ENCODE peak calls at places on chromosomes 12 and 14, in ten cellular contexts. I is upper lobe of right lung; D is activated CD4-positive, alpha-beta T cell treated with anti-CD3 and anti-CD28 coated beads, Interleukin-2, amount 50 U/mL, for 24 hours; U is CD4-positive, alpha-beta memory T cell; Q is GM04504; C is GM06990; E is nucleus accumbens; X is mesenteric fat pad; R is activated T-helper 1 cell treated with Interleukin-2 at 50 U/mL for 16 hours; G is fibroblast of pulmonary artery. T is an unnamed sample.
A peak's percentile ranks its signal among the peaks of the same experiment; 100 is the strongest.

GRCh38 chr12:41795910-41796309 is 348.8 kb downstream of the GXYLT1 start:
- DNase-seq in U (no peak), X (no peak), R (no peak), D (no peak), G (no peak), I (no peak), Q (no peak), C (no peak), E (no peak), T (no peak)

GRCh38 chr14:21024668-21025373 is at the start of gene NDRG2:
- DNase-seq in U (peak; percentile 72), R (peak; percentile 68), Q (no peak), I (peak; percentile 91), D (peak; percentile 28), C (peak; percentile 31), X (no peak), E (peak; percentile 75), G (peak; percentile 40), T (no peak)

GRCh38 chr12:73465106-73465505 is 1072.5 kb upstream of the ATXN7L3B start:
- DNase-seq in I (no peak), U (no peak), Q (no peak), R (no peak), G (no peak), X (no peak), E (no peak), D (no peak), C (no peak), T (no peak)

GRCh38 chr14:98244162-98244948 is 1027.6 kb downstream of the BCL11B start:
- DNase-seq in D (no peak), C (no peak), R (no peak), E (no peak), I (no peak), G (no peak), Q (no peak), U (no peak), X (no peak), T (no peak)

GRCh38 chr14:78319826-78320635 is 149.9 kb downstream of the NRXN3 start:
- DNase-seq in E (no peak), D (no peak), C (no peak), U (no peak), I (no peak), G (no peak), X (no peak), Q (no peak), R (no peak), T (no peak)

GRCh38 chr12:4910502-4911315 is 1.0 kb downstream of the KCNA1 start:
- DNase-seq in C (peak; percentile 60), Q (no peak), E (no peak), G (no peak), D (no peak), I (no peak), U (no peak), X (no peak), R (no peak), T (no peak)

GRCh38 chr14:29227631-29228030 is 461.0 kb downstream of the FOXG1 start:
- DNase-seq in G (peak; percentile 63), U (no peak), D (no peak), E (no peak), R (no peak), X (no peak), I (no peak), Q (no peak), C (no peak), T (no peak)

GRCh38 chr14:23160924-23161522 is 22.4 kb downstream of the SLC7A8 start:
- DNase-seq in U (no peak), E (no peak), R (no peak), Q (peak; percentile 65), I (peak; percentile 86), D (no peak), X (no peak), C (no peak), G (peak; percentile 91), T (no peak)

GRCh38 chr14:92122761-92123160 is 992 bp downstream of the CPSF2 start:
- DNase-seq in C (no peak), E (no peak), Q (no peak), X (no peak), I (no peak), U (no peak), G (no peak), D (no peak), R (no peak), T (no peak)

GRCh38 chr12:104494137-104494815 is 37.5 kb downstream of the CHST11 start:
- DNase-seq in R (peak; percentile 44), E (no peak), U (peak; percentile 34), X (no peak), D (peak; percentile 43), Q (no peak), G (peak; percentile 49), I (no peak), C (peak; percentile 48), T (no peak)